ENCODE peak calls at places on chromosomes 5 and 9, in four cellular contexts. R is right cardiac atrium, G is vagina, Q is breast epithelium. E is an unnamed sample.
A peak's percentile ranks its signal among the peaks of the same experiment; 100 is the strongest.

GRCh38 chr5:36943584-36943983 is 67.0 kb downstream of the NIPBL start:
- DNase-seq in R (no peak), G (no peak), Q (no peak), E (no peak)

GRCh38 chr9:137255448-137256114 is 454 bp downstream of the NELFB start:
- DNase-seq in R (no peak), G (no peak), Q (no peak), E (peak; percentile 48)

GRCh38 chr5:53334431-53334941 is 145.9 kb upstream of the FST start:
- DNase-seq in R (no peak), G (no peak), Q (no peak), E (no peak)

GRCh38 chr5:78527925-78528324 is 120.6 kb downstream of the LHFPL2 start:
- DNase-seq in R (no peak), G (no peak), Q (no peak), E (no peak)

GRCh38 chr9:13351768-13352386 is 72.4 kb upstream of the MPDZ start:
- DNase-seq in R (no peak), G (no peak), Q (no peak), E (peak; percentile 18)

GRCh38 chr5:149711338-149711737 is 18.8 kb upstream of the PPARGC1B start:
- DNase-seq in R (no peak), G (no peak), Q (no peak), E (no peak)

GRCh38 chr9:4530375-4530774 is 40.1 kb downstream of the SLC1A1 start:
- DNase-seq in R (no peak), G (no peak), Q (no peak), E (no peak)

GRCh38 chr5:151499636-151500035 is 52.2 kb downstream of the SLC36A1 start:
- DNase-seq in R (no peak), G (no peak), Q (no peak), E (no peak)

GRCh38 chr5:160359816-160360215 is 10.6 kb downstream of the C1QTNF2 start:
- DNase-seq in R (peak; percentile 50), G (no peak), Q (peak; percentile 59), E (no peak)

GRCh38 chr5:123763201-123763600 is 251.2 kb downstream of the CSNK1G3 start:
- DNase-seq in R (no peak), G (no peak), Q (no peak), E (no peak)

GRCh38 chr5:76469656-76470290 is 66.7 kb downstream of the IQGAP2 start:
- DNase-seq in R (no peak), G (no peak), Q (no peak), E (no peak)

GRCh38 chr5:73280386-73280785 is 107.4 kb downstream of the TMEM174 start:
- DNase-seq in R (no peak), G (no peak), Q (no peak), E (no peak)

GRCh38 chr5:56481147-56481997 is 248.2 kb upstream of the ANKRD55 start:
- DNase-seq in R (peak; percentile 89), G (no peak), Q (no peak), E (peak; percentile 45)

GRCh38 chr5:17056056-17056690 is 120.1 kb upstream of the MYO10 start:
- DNase-seq in R (no peak), G (no peak), Q (no peak), E (peak; percentile 64)
- H3K27ac ChIP-seq in R (no peak overlapping the region), G (no peak overlapping the region), Q (no peak overlapping the region), E (peak overlapping the region; percentile 69)

DNA sequence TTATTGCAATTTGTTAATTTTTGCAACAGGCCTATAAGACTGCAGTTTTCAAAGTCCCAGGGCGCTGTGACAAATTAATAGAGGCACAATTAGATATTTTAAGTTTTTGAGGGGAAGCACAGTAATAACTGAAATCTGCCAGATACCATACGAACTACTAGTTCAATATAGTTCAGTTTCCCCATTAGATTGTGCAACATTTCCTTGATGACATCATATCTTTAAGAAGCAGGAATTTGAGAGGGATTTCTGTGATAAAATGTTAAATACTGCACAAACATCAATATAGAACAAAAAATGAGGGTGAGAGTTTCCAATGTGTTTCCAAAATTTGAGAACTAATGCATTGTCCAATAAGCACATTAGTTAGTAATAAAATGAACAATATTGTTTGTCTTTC is 56.7 kb upstream of the GRIN3A start:
- DNase-seq in R (no peak), G (no peak), Q (no peak), E (no peak)
- H3K4me3 ChIP-seq in R (no peak overlapping the region), G (no peak overlapping the region), Q (no peak overlapping the region), E (no peak overlapping the region)

GRCh38 chr5:172791291-172791690 is 20.3 kb upstream of the DUSP1 start:
- DNase-seq in R (no peak), G (no peak), Q (no peak), E (no peak)
- H3K27ac ChIP-seq in R (no peak overlapping the region), G (peak overlapping the region; percentile 92), Q (no peak overlapping the region), E (no peak overlapping the region)

DNA sequence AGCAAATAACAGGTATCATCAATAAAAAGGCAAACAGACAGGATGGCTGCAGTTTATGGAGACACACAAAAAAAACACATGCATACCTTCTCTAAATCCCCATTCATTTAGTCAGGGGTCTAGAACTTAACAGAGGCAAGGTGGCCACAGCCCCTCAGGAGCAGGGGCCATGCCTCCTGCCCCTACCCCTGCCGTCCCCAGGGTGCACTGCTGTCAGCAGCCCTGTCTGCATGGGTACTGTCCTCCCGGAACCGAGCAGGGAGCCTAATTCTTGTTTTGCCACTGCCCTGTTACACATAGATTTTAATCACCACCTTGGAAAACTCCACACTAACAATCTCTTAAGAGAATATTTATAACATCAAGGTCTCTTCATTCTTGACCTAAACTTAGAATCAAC is 39.0 kb downstream of the ADAMTS12 start:
- DNase-seq in R (no peak), G (no peak), Q (no peak), E (no peak)
- H3K4me3 ChIP-seq in R (no peak overlapping the region), G (no peak overlapping the region), Q (no peak overlapping the region), E (no peak overlapping the region)

GRCh38 chr9:114473447-114473801 is 31.8 kb downstream of the WHRN start:
- DNase-seq in R (no peak), G (no peak), Q (no peak), E (no peak)
- H3K27ac ChIP-seq in R (no peak overlapping the region), G (no peak overlapping the region), Q (no peak overlapping the region), E (no peak overlapping the region)

E was measured in SJSA1.